ENCODE peak calls at places on chromosomes 7 and 10, in six cellular contexts. R, Y, G, I, A and F are unnamed samples.

GRCh38 chr10:129491123-129491734 is 24.2 kb downstream of the MGMT start:
- DNase-seq in G (peak; percentile 38), Y (no peak), A (peak; percentile 2), R (no peak), I (no peak), F (no peak)

GRCh38 chr10:58028597-58029366 is 238.9 kb downstream of the IPMK start:
- DNase-seq in A (peak; percentile 93), R (peak; percentile 83), I (no peak), G (no peak), Y (no peak), F (no peak)

GRCh38 chr7:106367018-106367420 is 82.2 kb upstream of the NAMPT start:
- DNase-seq in A (no peak), I (peak; percentile 4), R (no peak), Y (no peak), G (peak; percentile 17), F (no peak)

GRCh38 chr7:130897515-130898419 is 163.8 kb upstream of the KLF14 start:
- DNase-seq in I (no peak), R (no peak), G (no peak), Y (no peak), A (peak; percentile 28), F (no peak)

GRCh38 chr7:101936223-101936611 is 118.8 kb downstream of the CUX1 start:
- DNase-seq in Y (peak; percentile 49), R (no peak), G (no peak), A (no peak), I (no peak), F (no peak)

GRCh38 chr10:118324140-118324539 is 18.0 kb downstream of the FAM204A start:
- DNase-seq in A (no peak), I (no peak), G (no peak), R (no peak), Y (no peak), F (no peak)

GRCh38 chr7:145696071-145696470 is 420.5 kb upstream of the CNTNAP2 start:
- DNase-seq in G (no peak), I (no peak), A (no peak), R (no peak), Y (no peak), F (no peak)

GRCh38 chr10:124156524-124157225 is 63.3 kb upstream of the CHST15 start:
- DNase-seq in R (no peak), Y (peak; percentile 49), A (no peak), I (no peak), G (no peak), F (no peak)

GRCh38 chr7:155785536-155785935 is 26.7 kb downstream of the SHH start:
- DNase-seq in I (no peak), Y (no peak), G (no peak), A (no peak), R (no peak), F (no peak)

GRCh38 chr7:156151082-156151481 is 338.8 kb upstream of the SHH start:
- DNase-seq in I (no peak), R (no peak), G (no peak), A (no peak), Y (no peak), F (no peak)

GRCh38 chr10:104259999-104260774 is 5.5 kb downstream of the GSTO1 start:
- DNase-seq in G (no peak), Y (peak; percentile 33), R (no peak), A (peak; percentile 19), I (no peak), F (no peak)

GRCh38 chr10:74738985-74739567 is 87.3 kb upstream of the KAT6B start:
- DNase-seq in Y (no peak), I (no peak), A (no peak), G (no peak), R (no peak), F (no peak)

GRCh38 chr7:92634924-92635519 is 44.8 kb upstream of the FAM133B start:
- DNase-seq in Y (no peak), G (no peak), A (peak; percentile 85), I (no peak), R (peak; percentile 67), F (no peak)